ENCODE peak calls at places on chromosomes 6 and 20, in ten cellular contexts. One of them, this sample, is unnamed. For H3K9me3, the result is how much of the 10 kb centered on the place peaks cover.

GRCh38 chr6:12653396-12653910 is 63.1 kb upstream of the PHACTR1 start:
- DNase-seq in stomach: no peak
- DNase-seq in A549: no peak
- DNase-seq in IMR-90: no peak
- DNase-seq in body of pancreas: no peak
- DNase-seq in MM.1S: no peak
- DNase-seq in HepG2: no peak
- DNase-seq in upper lobe of right lung: no peak
- DNase-seq in tibial nerve: no peak
- DNase-seq in heart left ventricle: no peak
- DNase-seq in this sample: no peak

GRCh38 chr6:147046131-147046530 is 158.1 kb upstream of the STXBP5 start:
- DNase-seq in stomach: no peak
- DNase-seq in A549: no peak
- DNase-seq in IMR-90: peak
- DNase-seq in body of pancreas: no peak
- DNase-seq in MM.1S: no peak
- DNase-seq in HepG2: no peak
- DNase-seq in upper lobe of right lung: no peak
- DNase-seq in tibial nerve: no peak
- DNase-seq in heart left ventricle: no peak
- DNase-seq in this sample: no peak

GRCh38 chr6:151018035-151018434 is 152.5 kb downstream of the MTHFD1L start:
- DNase-seq in stomach: no peak
- DNase-seq in A549: no peak
- DNase-seq in IMR-90: peak
- DNase-seq in body of pancreas: no peak
- DNase-seq in MM.1S: no peak
- DNase-seq in HepG2: no peak
- DNase-seq in upper lobe of right lung: no peak
- DNase-seq in tibial nerve: no peak
- DNase-seq in heart left ventricle: no peak
- DNase-seq in this sample: no peak

GRCh38 chr20:21090738-21091120 is 15.4 kb downstream of the LINC00237 start:
- DNase-seq in stomach: no peak
- DNase-seq in A549: no peak
- DNase-seq in IMR-90: no peak
- DNase-seq in body of pancreas: no peak
- DNase-seq in MM.1S: no peak
- DNase-seq in HepG2: no peak
- DNase-seq in upper lobe of right lung: no peak
- DNase-seq in tibial nerve: no peak
- DNase-seq in heart left ventricle: no peak
- DNase-seq in this sample: no peak

GRCh38 chr20:2307136-2307535 is 11.3 kb downstream of the TGM3 start:
- DNase-seq in stomach: no peak
- DNase-seq in A549: no peak
- DNase-seq in IMR-90: no peak
- DNase-seq in body of pancreas: no peak
- DNase-seq in MM.1S: no peak
- DNase-seq in HepG2: no peak
- DNase-seq in upper lobe of right lung: no peak
- DNase-seq in tibial nerve: no peak
- DNase-seq in heart left ventricle: no peak
- DNase-seq in this sample: no peak

GRCh38 chr20:38970302-38970701 is 8.2 kb downstream of the DHX35 start:
- DNase-seq in stomach: no peak
- DNase-seq in A549: peak
- DNase-seq in IMR-90: peak
- DNase-seq in body of pancreas: no peak
- DNase-seq in MM.1S: no peak
- DNase-seq in HepG2: no peak
- DNase-seq in upper lobe of right lung: no peak
- DNase-seq in tibial nerve: no peak
- DNase-seq in heart left ventricle: no peak
- DNase-seq in this sample: no peak

GRCh38 chr20:57713951-57714350 is 4.1 kb upstream of the PMEPA1 start:
- DNase-seq in stomach: no peak
- DNase-seq in A549: no peak
- DNase-seq in IMR-90: no peak
- DNase-seq in body of pancreas: no peak
- DNase-seq in MM.1S: no peak
- DNase-seq in HepG2: no peak
- DNase-seq in upper lobe of right lung: no peak
- DNase-seq in tibial nerve: no peak
- DNase-seq in heart left ventricle: no peak
- DNase-seq in this sample: no peak

GRCh38 chr6:35718911-35719381 is 17.9 kb upstream of the ARMC12 start:
- DNase-seq in stomach: no peak
- DNase-seq in A549: no peak
- DNase-seq in IMR-90: no peak
- DNase-seq in body of pancreas: no peak
- DNase-seq in MM.1S: no peak
- DNase-seq in HepG2: no peak
- DNase-seq in upper lobe of right lung: peak
- DNase-seq in tibial nerve: no peak
- DNase-seq in heart left ventricle: no peak
- DNase-seq in this sample: no peak

GRCh38 chr6:16338577-16339262 is 100.3 kb downstream of the GMPR start:
- DNase-seq in stomach: peak
- DNase-seq in A549: peak
- DNase-seq in IMR-90: peak
- DNase-seq in body of pancreas: peak
- DNase-seq in MM.1S: no peak
- DNase-seq in HepG2: no peak
- DNase-seq in upper lobe of right lung: peak
- DNase-seq in tibial nerve: peak
- DNase-seq in heart left ventricle: peak
- DNase-seq in this sample: no peak

GRCh38 chr20:14657231-14657630 is 319.8 kb upstream of the FLRT3 start:
- DNase-seq in stomach: no peak
- DNase-seq in A549: no peak
- DNase-seq in IMR-90: no peak
- DNase-seq in body of pancreas: no peak
- DNase-seq in MM.1S: no peak
- DNase-seq in HepG2: no peak
- DNase-seq in upper lobe of right lung: no peak
- DNase-seq in tibial nerve: no peak
- DNase-seq in heart left ventricle: no peak
- DNase-seq in this sample: no peak

GRCh38 chr6:168071620-168072019 is 7.4 kb downstream of the FRMD1 start:
- DNase-seq in stomach: peak
- DNase-seq in A549: peak
- DNase-seq in IMR-90: no peak
- DNase-seq in body of pancreas: peak
- DNase-seq in MM.1S: no peak
- DNase-seq in HepG2: peak
- DNase-seq in upper lobe of right lung: no peak
- DNase-seq in tibial nerve: no peak
- DNase-seq in heart left ventricle: no peak
- DNase-seq in this sample: no peak
- TF ChIP-seq CTCF in stomach: no peak
- TF ChIP-seq CTCF in A549: no peak
- TF ChIP-seq CTCF in IMR-90: no peak
- TF ChIP-seq CTCF in body of pancreas: no peak
- TF ChIP-seq CTCF in MM.1S: peak
- TF ChIP-seq CTCF in HepG2: peak
- TF ChIP-seq CTCF in upper lobe of right lung: no peak
- TF ChIP-seq CTCF in tibial nerve: no peak
- TF ChIP-seq CTCF in heart left ventricle: no peak
- TF ChIP-seq CTCF in this sample: no peak

DNA sequence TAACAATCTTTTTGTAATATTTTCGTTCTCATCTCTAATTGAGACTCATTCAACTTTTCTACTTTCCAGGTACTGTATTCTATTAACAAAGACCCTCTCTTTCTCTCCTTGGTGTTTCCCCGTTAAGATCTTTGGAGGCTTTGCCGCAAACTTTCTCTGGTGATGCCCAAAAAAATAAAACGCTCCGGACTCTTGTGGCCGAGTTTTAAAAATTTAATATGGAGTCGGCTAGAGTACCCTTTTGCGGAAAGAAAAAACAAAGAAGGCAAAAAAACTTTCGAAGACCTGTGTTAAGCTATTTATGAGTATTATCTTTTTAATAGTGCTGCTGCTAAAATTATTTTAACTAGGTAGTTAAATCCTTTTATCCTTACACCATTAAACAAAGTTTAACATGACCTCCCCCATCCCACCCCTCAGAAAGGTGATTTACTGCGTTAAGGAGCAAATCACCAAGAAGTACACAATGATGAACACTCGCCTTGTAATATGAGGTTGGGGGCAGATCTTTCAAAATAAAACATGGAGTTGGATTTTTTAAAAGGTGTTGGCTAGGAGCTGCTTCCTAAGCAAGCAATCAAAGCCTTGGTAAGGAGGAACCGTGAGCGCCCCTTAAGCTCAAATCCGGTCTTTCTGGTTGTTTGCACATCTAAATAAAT is 10.0 kb downstream of the SIM1 start:
- DNase-seq in stomach: no peak
- DNase-seq in A549: no peak
- DNase-seq in IMR-90: no peak
- DNase-seq in body of pancreas: no peak
- DNase-seq in MM.1S: no peak
- DNase-seq in HepG2: no peak
- DNase-seq in upper lobe of right lung: no peak
- DNase-seq in tibial nerve: no peak
- DNase-seq in heart left ventricle: no peak
- DNase-seq in this sample: no peak
- H3K9me3 ChIP-seq in stomach: under half
- H3K9me3 ChIP-seq in A549: under half
- H3K9me3 ChIP-seq in IMR-90: under half
- H3K9me3 ChIP-seq in body of pancreas: under half
- H3K9me3 ChIP-seq in MM.1S: under half
- H3K9me3 ChIP-seq in HepG2: under half
- H3K9me3 ChIP-seq in upper lobe of right lung: under half
- H3K9me3 ChIP-seq in tibial nerve: under half
- H3K9me3 ChIP-seq in heart left ventricle: under half
- H3K9me3 ChIP-seq in this sample: under half

GRCh38 chr6:44222486-44222986 is 859 bp upstream of the SLC29A1 start:
- DNase-seq in stomach: no peak
- DNase-seq in A549: no peak
- DNase-seq in IMR-90: no peak
- DNase-seq in body of pancreas: no peak
- DNase-seq in MM.1S: no peak
- DNase-seq in HepG2: no peak
- DNase-seq in upper lobe of right lung: no peak
- DNase-seq in tibial nerve: no peak
- DNase-seq in heart left ventricle: no peak
- DNase-seq in this sample: no peak

GRCh38 chr6:44222987-44223470 is 366 bp upstream of the SLC29A1 start:
- DNase-seq in stomach: no peak
- DNase-seq in A549: no peak
- DNase-seq in IMR-90: no peak
- DNase-seq in body of pancreas: no peak
- DNase-seq in MM.1S: peak
- DNase-seq in HepG2: no peak
- DNase-seq in upper lobe of right lung: no peak
- DNase-seq in tibial nerve: no peak
- DNase-seq in heart left ventricle: no peak
- DNase-seq in this sample: no peak

GRCh38 chr6:44224154-44224977 is 971 bp downstream of the SLC29A1 start:
- DNase-seq in stomach: no peak
- DNase-seq in A549: no peak
- DNase-seq in IMR-90: peak
- DNase-seq in body of pancreas: no peak
- DNase-seq in MM.1S: no peak
- DNase-seq in HepG2: no peak
- DNase-seq in upper lobe of right lung: no peak
- DNase-seq in tibial nerve: no peak
- DNase-seq in heart left ventricle: no peak
- DNase-seq in this sample: no peak

GRCh38 chr6:44224978-44225330 is 1.6 kb downstream of the SLC29A1 start:
- DNase-seq in stomach: no peak
- DNase-seq in A549: no peak
- DNase-seq in IMR-90: no peak
- DNase-seq in body of pancreas: no peak
- DNase-seq in MM.1S: no peak
- DNase-seq in HepG2: no peak
- DNase-seq in upper lobe of right lung: no peak
- DNase-seq in tibial nerve: no peak
- DNase-seq in heart left ventricle: no peak
- DNase-seq in this sample: no peak

DNA sequence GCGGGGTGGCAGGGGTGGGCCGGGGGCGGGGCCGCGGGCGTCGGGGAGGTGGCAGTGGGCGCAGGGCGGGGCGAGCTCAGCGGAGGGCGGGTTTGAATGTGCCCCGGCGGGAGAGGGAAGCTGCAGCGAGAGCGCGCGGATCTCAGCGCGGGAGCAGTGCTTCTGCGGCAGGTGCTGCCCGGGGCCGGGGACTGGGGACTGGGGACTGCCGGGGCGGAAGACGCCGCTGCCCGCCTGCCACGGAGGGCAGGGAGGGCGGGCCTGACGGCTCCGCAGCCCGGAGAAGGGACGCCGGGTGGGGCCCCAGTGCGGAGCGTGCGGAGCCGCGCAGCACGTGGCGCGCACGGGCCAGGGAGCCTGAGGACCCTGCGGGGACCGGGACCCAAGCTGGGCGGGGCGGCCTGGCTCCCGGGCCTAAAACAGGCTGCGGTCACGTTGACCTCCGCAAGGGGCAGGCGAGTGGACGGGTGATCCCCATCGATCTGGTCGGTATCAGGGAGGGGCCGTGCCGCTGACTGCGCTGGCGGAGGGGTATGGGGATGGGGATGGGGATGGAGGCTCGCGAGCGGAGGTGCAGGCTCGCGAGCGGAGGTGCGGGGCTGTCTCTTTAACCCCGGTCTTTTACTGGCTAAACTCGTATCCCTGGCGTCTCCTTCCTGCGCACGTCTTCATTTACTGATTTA is at the start of gene SLC29A1:
- DNase-seq in stomach: peak
- DNase-seq in A549: peak
- DNase-seq in IMR-90: peak
- DNase-seq in body of pancreas: peak
- DNase-seq in MM.1S: peak
- DNase-seq in HepG2: peak
- DNase-seq in upper lobe of right lung: peak
- DNase-seq in tibial nerve: peak
- DNase-seq in heart left ventricle: peak
- DNase-seq in this sample: peak
- TF ChIP-seq CTCF in stomach: no peak
- TF ChIP-seq CTCF in A549: no peak
- TF ChIP-seq CTCF in IMR-90: no peak
- TF ChIP-seq CTCF in body of pancreas: no peak
- TF ChIP-seq CTCF in MM.1S: no peak
- TF ChIP-seq CTCF in HepG2: peak
- TF ChIP-seq CTCF in upper lobe of right lung: no peak
- TF ChIP-seq CTCF in tibial nerve: peak
- TF ChIP-seq CTCF in heart left ventricle: peak
- TF ChIP-seq CTCF in this sample: no peak

GRCh38 chr20:41586784-41587183 is 31.4 kb downstream of the CHD6 start:
- DNase-seq in stomach: no peak
- DNase-seq in A549: no peak
- DNase-seq in IMR-90: no peak
- DNase-seq in body of pancreas: no peak
- DNase-seq in MM.1S: no peak
- DNase-seq in HepG2: no peak
- DNase-seq in upper lobe of right lung: no peak
- DNase-seq in tibial nerve: no peak
- DNase-seq in heart left ventricle: no peak
- DNase-seq in this sample: no peak
- H3K9me3 ChIP-seq in stomach: under half
- H3K9me3 ChIP-seq in A549: under half
- H3K9me3 ChIP-seq in IMR-90: under half
- H3K9me3 ChIP-seq in body of pancreas: under half
- H3K9me3 ChIP-seq in MM.1S: under half
- H3K9me3 ChIP-seq in HepG2: under half
- H3K9me3 ChIP-seq in upper lobe of right lung: under half
- H3K9me3 ChIP-seq in tibial nerve: under half
- H3K9me3 ChIP-seq in heart left ventricle: under half
- H3K9me3 ChIP-seq in this sample: under half

This sample was measured in CD4-positive, alpha-beta T cell.